ENCODE peak calls at places on chromosomes 6 and 20, in four cellular contexts. T is HCT116, Z is MM.1S, R is heart right ventricle. X is an unnamed sample. For H3K27me3, the result is how much of the 10 kb centered on the place peaks cover.

GRCh38 chr6:30101939-30102700 is 10.8 kb downstream of the TRIM31 start:
- DNase-seq in R (peak), Z (peak), T (peak), X (peak)

GRCh38 chr6:125986956-125987617 is 747 bp downstream of the TRMT11 start:
- DNase-seq in R (no peak), Z (peak), T (peak), X (no peak)

GRCh38 chr6:7110092-7110792 is 2.5 kb downstream of the RREB1 start:
- DNase-seq in T (no peak), Z (no peak), R (no peak), X (no peak)

GRCh38 chr6:85865665-85866372 is 223.1 kb upstream of the SYNCRIP start:
- DNase-seq in R (no peak), Z (peak), T (peak), X (no peak)

GRCh38 chr6:160293844-160294243 is 35.2 kb upstream of the SLC22A2 start:
- DNase-seq in R (no peak), Z (no peak), T (no peak), X (no peak)

GRCh38 chr6:33213989-33214335 is 5.7 kb downstream of the RING1 start:
- DNase-seq in Z (no peak), T (no peak), R (no peak), X (no peak)

GRCh38 chr20:47124235-47124717 is 229.6 kb downstream of the EYA2 start:
- DNase-seq in R (no peak), T (no peak), Z (no peak), X (no peak)

GRCh38 chr6:30206152-30206551 is 7.1 kb downstream of the TRIM26 start:
- DNase-seq in R (no peak), T (no peak), Z (no peak), X (no peak)

GRCh38 chr20:58374906-58375760 is 13.9 kb upstream of the VAPB start:
- DNase-seq in Z (no peak), T (no peak), R (no peak), X (no peak)

GRCh38 chr6:2021713-2022125 is 223.7 kb downstream of the GMDS start:
- DNase-seq in T (no peak), Z (no peak), R (peak), X (no peak)

GRCh38 chr20:7025635-7026034 is 258.1 kb downstream of the BMP2 start:
- DNase-seq in T (no peak), R (no peak), Z (no peak), X (no peak)

GRCh38 chr6:151051164-151051563 is 185.7 kb downstream of the MTHFD1L start:
- DNase-seq in Z (no peak), T (no peak), R (no peak), X (no peak)

GRCh38 chr6:83868639-83869038 is 9.2 kb downstream of the CYB5R4 start:
- DNase-seq in Z (no peak), R (no peak), T (no peak), X (no peak)

GRCh38 chr6:81465859-81466258 is 286.6 kb downstream of the TENT5A start:
- DNase-seq in R (no peak), T (peak), Z (peak), X (no peak)

GRCh38 chr6:10478187-10479040 is 42.7 kb upstream of the GCNT2 start:
- DNase-seq in Z (peak), R (no peak), T (peak), X (peak)

GRCh38 chr6:139508023-139508422 is 133.6 kb upstream of the CITED2 start:
- DNase-seq in Z (no peak), T (no peak), R (no peak), X (no peak)

GRCh38 chr20:38940644-38941043 is 14.4 kb downstream of the FAM83D start:
- DNase-seq in T (no peak), R (no peak), Z (no peak), X (no peak)

GRCh38 chr6:99151634-99152344 is 197.7 kb downstream of the FAXC start:
- DNase-seq in T (peak), R (peak), Z (peak), X (peak)

GRCh38 chr6:36848658-36849441 is 9.6 kb upstream of the CPNE5 start:
- DNase-seq in Z (no peak), R (peak), T (no peak), X (no peak)

GRCh38 chr6:5532941-5533340 is 271.6 kb downstream of the FARS2 start:
- DNase-seq in R (no peak), T (no peak), Z (no peak), X (no peak)

GRCh38 chr6:1832844-1833787 is 223.4 kb downstream of the FOXC1 start:
- DNase-seq in T (no peak), Z (no peak), R (peak), X (no peak)

GRCh38 chr6:119207973-119208725 is 129.7 kb upstream of the FAM184A start:
- DNase-seq in R (no peak), T (peak), Z (no peak), X (no peak)

GRCh38 chr6:24033284-24033683 is 92.7 kb upstream of the NRSN1 start:
- DNase-seq in T (no peak), R (no peak), Z (no peak), X (no peak)

GRCh38 chr20:58149412-58150091 is 78.9 kb downstream of the ANKRD60 start:
- DNase-seq in T (no peak), R (no peak), Z (no peak), X (no peak)

GRCh38 chr6:111873178-111874029 is at the start of gene FYN:
- DNase-seq in T (peak), Z (peak), R (peak), X (peak)
- TF ChIP-seq CTCF in T (peak), Z (peak), R (peak), X (peak)

GRCh38 chr20:23255658-23256385 is 94.8 kb upstream of the NXT1 start:
- DNase-seq in Z (no peak), R (no peak), T (no peak), X (no peak)
- H3K27me3 ChIP-seq in Z (under half), R (under half), T (half or more), X (under half)

GRCh38 chr20:32452776-32453466 is 94.8 kb downstream of the ASXL1 start:
- DNase-seq in T (no peak), R (no peak), Z (no peak), X (no peak)
- H3K4me3 ChIP-seq in T (no peak), R (no peak), Z (no peak), X (no peak)

GRCh38 chr6:38432479-38432878 is 207.2 kb downstream of the BTBD9 start:
- DNase-seq in T (no peak), R (no peak), Z (no peak), X (no peak)
- TF ChIP-seq CTCF in T (no peak), R (no peak), Z (no peak), X (no peak)

X was measured in GM06990.